ENCODE peak calls at places on chromosomes 5 and 9, in six cellular contexts. Y is hippocampal formation; E is EL; M is CD4-positive, alpha-beta memory T cell; K is activated CD8-positive, alpha-beta memory T cell treated with anti-CD3 and anti-CD28 coated beads, Interleukin-2, amount 10 ng/mL, durations not matched to agents 7 days and 5 days; U is effector CD8-positive, alpha-beta T cell. R is an unnamed sample.

GRCh38 chr9:115193777-115194176 is 75.8 kb upstream of the TNC start:
- DNase-seq in K (no peak), U (no peak), M (no peak), Y (no peak), E (no peak), R (no peak)

GRCh38 chr5:54227109-54227508 is 83.3 kb downstream of the ARL15 start:
- DNase-seq in E (no peak), K (no peak), Y (no peak), U (no peak), M (no peak), R (no peak)

GRCh38 chr9:100294806-100295205 is 57.9 kb downstream of the TEX10 start:
- DNase-seq in Y (no peak), M (no peak), E (no peak), K (no peak), U (no peak), R (peak; percentile 6)

GRCh38 chr9:136093995-136094881 is 851 bp downstream of the NACC2 start:
- DNase-seq in M (peak; percentile 47), U (peak; percentile 37), E (peak; percentile 69), Y (no peak), K (peak; percentile 77), R (peak; percentile 33)

GRCh38 chr9:129313331-129313955 is 135.4 kb upstream of the IER5L start:
- DNase-seq in E (no peak), Y (no peak), U (no peak), M (no peak), K (no peak), R (no peak)

GRCh38 chr5:163760498-163760897 is 255.1 kb downstream of the MAT2B start:
- DNase-seq in Y (no peak), M (no peak), U (no peak), E (peak; percentile 91), K (no peak), R (peak; percentile 99)

GRCh38 chr9:9973062-9973461 is 639.7 kb downstream of the PTPRD start:
- DNase-seq in E (no peak), Y (no peak), K (no peak), U (no peak), M (no peak), R (no peak)

GRCh38 chr5:39505751-39506150 is 81.0 kb upstream of the DAB2 start:
- DNase-seq in U (no peak), E (no peak), M (no peak), K (no peak), Y (no peak), R (no peak)

GRCh38 chr9:38024036-38024681 is 44.9 kb downstream of the SHB start:
- DNase-seq in U (no peak), Y (peak; percentile 74), K (no peak), M (no peak), E (peak; percentile 73), R (peak; percentile 22)

GRCh38 chr9:108235599-108235998 is 620.2 kb downstream of the ACTL7B start:
- DNase-seq in U (no peak), E (no peak), Y (no peak), K (no peak), M (no peak), R (no peak)

GRCh38 chr5:144189800-144190429 is 19.2 kb downstream of the KCTD16 start:
- DNase-seq in K (peak; percentile 89), Y (no peak), M (peak; percentile 92), U (peak; percentile 45), E (peak; percentile 88), R (peak; percentile 98)

GRCh38 chr5:145220491-145220890 is 614.7 kb downstream of the PRELID2 start:
- DNase-seq in E (no peak), K (no peak), U (no peak), Y (no peak), M (no peak), R (no peak)

GRCh38 chr9:31137850-31138160 is 1246.6 kb upstream of the ACO1 start:
- DNase-seq in Y (no peak), E (no peak), K (no peak), U (no peak), M (no peak), R (no peak)

GRCh38 chr9:135015096-135015495 is 72.4 kb upstream of the OLFM1 start:
- DNase-seq in K (no peak), E (no peak), U (no peak), M (no peak), Y (no peak), R (no peak)

GRCh38 chr5:96880402-96881164 is 4.3 kb downstream of the ERAP2 start:
- DNase-seq in K (no peak), M (no peak), E (peak; percentile 84), U (no peak), Y (no peak), R (peak; percentile 88)

GRCh38 chr5:173869316-173869715 is 18.8 kb upstream of the CPEB4 start:
- DNase-seq in M (no peak), Y (peak; percentile 86), U (no peak), K (no peak), E (no peak), R (no peak)

GRCh38 chr5:5616247-5616895 is 193.9 kb downstream of the ICE1 start:
- DNase-seq in U (no peak), E (no peak), Y (no peak), K (no peak), M (no peak), R (no peak)

GRCh38 chr9:83220737-83221136 is 157.8 kb upstream of the RASEF start:
- DNase-seq in U (no peak), M (no peak), K (peak; percentile 51), E (peak; percentile 33), Y (no peak), R (peak; percentile 85)